ENCODE peak calls at places on chromosomes 4 and X, in seven cellular contexts. P, N, G, O, S, A and Y are unnamed samples.

GRCh38 chrX:20595928-20596550 is 329.3 kb upstream of the RPS6KA3 start:
- ATAC-seq in A (no peak), O (no peak), S (no peak), P (peak), N (no peak), G (no peak), Y (no peak)

GRCh38 chr4:5796976-5797375 is 86.0 kb downstream of the EVC start:
- ATAC-seq in P (no peak), O (no peak), A (no peak), G (no peak), S (no peak), N (no peak), Y (no peak)

GRCh38 chr4:74934016-74934821 is 1.3 kb downstream of the PARM1 start:
- ATAC-seq in S (no peak), G (no peak), A (peak), O (no peak), N (peak), P (no peak), Y (no peak)

GRCh38 chr4:54695359-54696149 is 37.8 kb downstream of the KIT start:
- ATAC-seq in P (no peak), O (no peak), G (no peak), N (no peak), A (no peak), S (no peak), Y (no peak)

GRCh38 chr4:8592366-8593267 is at the start of gene CPZ:
- ATAC-seq in O (no peak), G (peak), S (peak), N (no peak), P (no peak), A (peak), Y (peak)

GRCh38 chrX:56572975-56573374 is 9.5 kb downstream of the UBQLN2 start:
- ATAC-seq in A (no peak), G (no peak), P (no peak), N (no peak), O (peak), S (peak), Y (no peak)

GRCh38 chrX:40952855-40953254 is 132.4 kb upstream of the USP9X start:
- ATAC-seq in S (peak), P (peak), A (no peak), O (peak), G (no peak), N (no peak), Y (no peak)

GRCh38 chr4:122531038-122531437 is 74.5 kb upstream of the IL2 start:
- ATAC-seq in O (no peak), N (no peak), P (no peak), S (no peak), A (no peak), G (no peak), Y (no peak)

GRCh38 chrX:68833855-68834331 is 5.1 kb downstream of the EFNB1 start:
- ATAC-seq in G (no peak), N (no peak), P (no peak), O (no peak), A (peak), S (no peak), Y (no peak)

GRCh38 chr4:30945586-30945985 is 225.4 kb downstream of the PCDH7 start:
- ATAC-seq in S (no peak), O (no peak), P (no peak), G (no peak), N (no peak), A (no peak), Y (no peak)

GRCh38 chr4:56424176-56424575 is 11.2 kb downstream of the PPAT start:
- ATAC-seq in O (no peak), A (no peak), S (no peak), N (no peak), P (no peak), G (peak), Y (no peak)

GRCh38 chr4:61517144-61517543 is 317.0 kb downstream of the ADGRL3 start:
- ATAC-seq in S (no peak), G (no peak), O (no peak), N (peak), P (no peak), A (no peak), Y (no peak)

GRCh38 chr4:64407000-64407399 is 2.2 kb downstream of the TECRL start:
- ATAC-seq in G (no peak), A (no peak), N (no peak), O (no peak), S (no peak), P (no peak), Y (no peak)

GRCh38 chr4:2219233-2219760 is 22.6 kb downstream of the HAUS3 start:
- ATAC-seq in A (no peak), O (no peak), S (no peak), G (no peak), N (no peak), P (no peak), Y (no peak)

GRCh38 chr4:58225460-58225859 is 1115.3 kb upstream of the IGFBP7 start:
- ATAC-seq in S (no peak), O (no peak), A (no peak), G (no peak), P (no peak), N (no peak), Y (no peak)

GRCh38 chr4:158121203-158121586 is 51.6 kb downstream of the GASK1B start:
- ATAC-seq in O (no peak), S (peak), P (no peak), G (no peak), N (peak), A (peak), Y (peak)

GRCh38 chr4:110164856-110165255 is 33.6 kb downstream of the ELOVL6 start:
- ATAC-seq in G (no peak), N (no peak), S (peak), P (no peak), O (no peak), A (no peak), Y (no peak)

GRCh38 chr4:28357985-28358384 is 1497.3 kb downstream of the STIM2 start:
- ATAC-seq in G (no peak), S (no peak), P (no peak), N (no peak), A (peak), O (no peak), Y (no peak)

GRCh38 chrX:46710927-46711623 is 47.8 kb downstream of the SLC9A7 start:
- ATAC-seq in A (no peak), S (no peak), N (no peak), P (peak), O (no peak), G (no peak), Y (no peak)

GRCh38 chr4:35228318-35228717 is 1016.0 kb downstream of the ARAP2 start:
- ATAC-seq in P (no peak), S (no peak), G (no peak), A (no peak), O (no peak), N (no peak), Y (no peak)

GRCh38 chr4:141047228-141047884 is 85.9 kb downstream of the RNF150 start:
- ATAC-seq in A (peak), O (no peak), N (no peak), G (no peak), S (no peak), P (no peak), Y (no peak)

GRCh38 chrX:50158616-50159015 is 42.2 kb downstream of the AKAP4 start:
- ATAC-seq in N (no peak), G (no peak), S (no peak), P (no peak), O (no peak), A (no peak), Y (no peak)

GRCh38 chrX:136856527-136856926 is 24.0 kb downstream of the RBMX start:
- ATAC-seq in P (no peak), N (no peak), S (peak), A (no peak), O (no peak), G (no peak), Y (no peak)

GRCh38 chr4:120809518-120809917 is 113.0 kb downstream of the PRDM5 start:
- ATAC-seq in G (no peak), O (no peak), A (no peak), N (no peak), P (no peak), S (no peak), Y (no peak)

GRCh38 chr4:64495948-64496347 is 86.7 kb upstream of the TECRL start:
- ATAC-seq in N (no peak), G (no peak), P (no peak), A (no peak), S (no peak), O (no peak), Y (no peak)

GRCh38 chr4:189981970-189982369 is 41.3 kb downstream of the FRG1 start:
- ATAC-seq in O (no peak), P (no peak), N (no peak), A (no peak), S (no peak), G (no peak), Y (no peak)

GRCh38 chr4:100651499-100652165 is 133.8 kb upstream of the EMCN start:
- ATAC-seq in O (no peak), P (no peak), A (no peak), S (peak), N (no peak), G (no peak), Y (no peak)